ENCODE peak calls at places on chromosomes 13 and 19, in five cellular contexts. One of them, this sample, is unnamed.

GRCh38 chr19:58513694-58514563 is 2.1 kb upstream of the SLC27A5 start:
- DNase-seq in HepG2: peak; percentile 88
- DNase-seq in GM12891: peak; percentile 99
- DNase-seq in H1: peak; percentile 92
- DNase-seq in K562: peak; percentile 92
- DNase-seq in this sample: peak; percentile 98

GRCh38 chr13:97030705-97031452 is 36.6 kb upstream of the OXGR1 start:
- DNase-seq in HepG2: peak; percentile 19
- DNase-seq in GM12891: no peak
- DNase-seq in H1: no peak
- DNase-seq in K562: peak; percentile 19
- DNase-seq in this sample: no peak

GRCh38 chr13:27667946-27668345 is 46.3 kb downstream of the POLR1D start:
- DNase-seq in HepG2: no peak
- DNase-seq in GM12891: no peak
- DNase-seq in H1: no peak
- DNase-seq in K562: peak; percentile 42
- DNase-seq in this sample: no peak

GRCh38 chr13:40064154-40064713 is 408.8 kb downstream of the COG6 start:
- DNase-seq in HepG2: peak; percentile 65
- DNase-seq in GM12891: no peak
- DNase-seq in H1: no peak
- DNase-seq in K562: no peak
- DNase-seq in this sample: no peak

GRCh38 chr19:54178581-54179261 is 5.8 kb upstream of the TMC4 start:
- DNase-seq in HepG2: no peak
- DNase-seq in GM12891: no peak
- DNase-seq in H1: no peak
- DNase-seq in K562: no peak
- DNase-seq in this sample: no peak

GRCh38 chr19:47447470-47448359 is 24.0 kb downstream of the SLC8A2 start:
- DNase-seq in HepG2: peak; percentile 31
- DNase-seq in GM12891: no peak
- DNase-seq in H1: peak; percentile 95
- DNase-seq in K562: peak; percentile 96
- DNase-seq in this sample: no peak

GRCh38 chr19:28582344-28582743 is 630.6 kb downstream of the UQCRFS1 start:
- DNase-seq in HepG2: no peak
- DNase-seq in GM12891: no peak
- DNase-seq in H1: no peak
- DNase-seq in K562: no peak
- DNase-seq in this sample: no peak

GRCh38 chr19:13396256-13397080 is 109.8 kb downstream of the CACNA1A start:
- DNase-seq in HepG2: peak; percentile 30
- DNase-seq in GM12891: no peak
- DNase-seq in H1: peak; percentile 49
- DNase-seq in K562: peak; percentile 67
- DNase-seq in this sample: no peak

GRCh38 chr19:44573647-44574046 is 39.7 kb upstream of the IGSF23 start:
- DNase-seq in HepG2: no peak
- DNase-seq in GM12891: no peak
- DNase-seq in H1: no peak
- DNase-seq in K562: no peak
- DNase-seq in this sample: no peak

GRCh38 chr19:44573183-44573582 is 40.2 kb upstream of the IGSF23 start:
- DNase-seq in HepG2: no peak
- DNase-seq in GM12891: no peak
- DNase-seq in H1: no peak
- DNase-seq in K562: no peak
- DNase-seq in this sample: no peak

GRCh38 chr19:44571830-44572661 is 41.3 kb upstream of the IGSF23 start:
- DNase-seq in HepG2: no peak
- DNase-seq in GM12891: no peak
- DNase-seq in H1: no peak
- DNase-seq in K562: no peak
- DNase-seq in this sample: no peak

GRCh38 chr19:44570984-44571684 is 41.7 kb upstream of the CEACAM20 start:
- DNase-seq in HepG2: peak; percentile 80
- DNase-seq in GM12891: peak; percentile 37
- DNase-seq in H1: no peak
- DNase-seq in K562: peak; percentile 67
- DNase-seq in this sample: no peak

GRCh38 chr19:44570603-44570983 is 41.1 kb upstream of the CEACAM20 start:
- DNase-seq in HepG2: no peak
- DNase-seq in GM12891: no peak
- DNase-seq in H1: no peak
- DNase-seq in K562: no peak
- DNase-seq in this sample: no peak
- TF ChIP-seq TAF1 in HepG2: no peak
- TF ChIP-seq TAF1 in GM12891: no peak
- TF ChIP-seq TAF1 in H1: no peak
- TF ChIP-seq TAF1 in K562: no peak
- TF ChIP-seq TAF1 in this sample: no peak

GRCh38 chr13:102881819-102882686 is 36.2 kb downstream of the ERCC5 start:
- DNase-seq in HepG2: no peak
- DNase-seq in GM12891: no peak
- DNase-seq in H1: no peak
- DNase-seq in K562: no peak
- DNase-seq in this sample: no peak

GRCh38 chr13:102873653-102874052 is 27.8 kb downstream of the ERCC5 start:
- DNase-seq in HepG2: no peak
- DNase-seq in GM12891: no peak
- DNase-seq in H1: no peak
- DNase-seq in K562: no peak
- DNase-seq in this sample: no peak

GRCh38 chr13:102879793-102880499 is 34.1 kb downstream of the ERCC5 start:
- DNase-seq in HepG2: no peak
- DNase-seq in GM12891: no peak
- DNase-seq in H1: no peak
- DNase-seq in K562: no peak
- DNase-seq in this sample: no peak

GRCh38 chr13:102877285-102877684 is 31.5 kb downstream of the ERCC5 start:
- DNase-seq in HepG2: peak; percentile 53
- DNase-seq in GM12891: no peak
- DNase-seq in H1: no peak
- DNase-seq in K562: no peak
- DNase-seq in this sample: no peak

GRCh38 chr13:102878491-102878890 is 32.7 kb downstream of the ERCC5 start:
- DNase-seq in HepG2: no peak
- DNase-seq in GM12891: no peak
- DNase-seq in H1: no peak
- DNase-seq in K562: no peak
- DNase-seq in this sample: no peak
- TF ChIP-seq TAF1 in HepG2: no peak
- TF ChIP-seq TAF1 in GM12891: no peak
- TF ChIP-seq TAF1 in H1: no peak
- TF ChIP-seq TAF1 in K562: no peak
- TF ChIP-seq TAF1 in this sample: no peak

GRCh38 chr19:9961103-9961502 is 24.8 kb upstream of the OLFM2 start:
- DNase-seq in HepG2: no peak
- DNase-seq in GM12891: no peak
- DNase-seq in H1: no peak
- DNase-seq in K562: no peak
- DNase-seq in this sample: no peak

GRCh38 chr19:9962623-9963290 is 26.4 kb upstream of the OLFM2 start:
- DNase-seq in HepG2: no peak
- DNase-seq in GM12891: no peak
- DNase-seq in H1: no peak
- DNase-seq in K562: no peak
- DNase-seq in this sample: no peak

GRCh38 chr19:9956956-9957355 is 20.6 kb upstream of the OLFM2 start:
- DNase-seq in HepG2: no peak
- DNase-seq in GM12891: no peak
- DNase-seq in H1: no peak
- DNase-seq in K562: no peak
- DNase-seq in this sample: no peak

GRCh38 chr19:9953802-9954542 is 17.7 kb upstream of the OLFM2 start:
- DNase-seq in HepG2: no peak
- DNase-seq in GM12891: no peak
- DNase-seq in H1: no peak
- DNase-seq in K562: no peak
- DNase-seq in this sample: no peak

GRCh38 chr19:9958451-9958850 is 22.1 kb upstream of the OLFM2 start:
- DNase-seq in HepG2: no peak
- DNase-seq in GM12891: no peak
- DNase-seq in H1: no peak
- DNase-seq in K562: no peak
- DNase-seq in this sample: no peak
- TF ChIP-seq TAF1 in HepG2: no peak
- TF ChIP-seq TAF1 in GM12891: no peak
- TF ChIP-seq TAF1 in H1: no peak
- TF ChIP-seq TAF1 in K562: no peak
- TF ChIP-seq TAF1 in this sample: no peak

DNA sequence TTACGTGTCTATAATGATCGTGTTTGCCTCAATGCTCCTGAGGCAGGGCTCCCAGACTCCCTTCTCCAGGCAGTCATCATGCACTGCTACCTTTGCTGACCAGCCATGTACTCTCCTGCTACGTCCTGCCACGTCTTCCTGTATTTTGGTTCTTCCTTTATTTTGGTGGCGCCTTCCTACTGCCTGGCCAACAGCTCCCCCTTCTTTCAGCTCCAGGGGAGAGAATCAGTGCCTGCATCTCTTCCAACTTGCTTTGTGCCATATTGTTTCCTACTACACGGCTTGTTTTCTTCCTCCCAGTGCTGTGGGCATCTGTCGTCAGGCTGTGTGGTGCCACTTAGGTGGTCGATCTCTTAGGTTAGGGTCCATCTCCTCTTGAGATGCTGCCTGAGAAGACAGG is 96.2 kb downstream of the FGF9 start:
- DNase-seq in HepG2: no peak
- DNase-seq in GM12891: no peak
- DNase-seq in H1: no peak
- DNase-seq in K562: no peak
- DNase-seq in this sample: no peak
- TF ChIP-seq TAF1 in HepG2: no peak
- TF ChIP-seq TAF1 in GM12891: no peak
- TF ChIP-seq TAF1 in H1: no peak
- TF ChIP-seq TAF1 in K562: no peak
- TF ChIP-seq TAF1 in this sample: no peak

DNA sequence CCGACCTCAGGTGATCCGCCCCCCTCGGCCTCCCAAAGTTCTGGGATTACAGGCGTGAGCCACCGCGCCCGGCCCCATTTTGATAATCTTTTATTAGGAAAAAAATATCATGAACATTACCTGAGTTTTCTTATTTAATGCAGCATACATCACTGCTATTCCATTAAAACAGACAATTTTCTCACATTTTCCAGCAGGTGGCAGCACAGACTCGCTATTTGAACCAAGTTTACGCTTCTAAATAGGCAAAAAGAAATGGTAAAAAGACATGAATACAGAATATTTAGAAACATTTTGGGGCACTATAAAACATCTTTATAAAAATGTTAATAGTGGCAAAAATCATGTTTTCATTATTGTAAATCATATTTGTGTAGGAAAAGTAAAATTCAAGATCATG is 903.1 kb downstream of the SLITRK6 start:
- DNase-seq in HepG2: peak; percentile 52
- DNase-seq in GM12891: peak; percentile 21
- DNase-seq in H1: no peak
- DNase-seq in K562: peak; percentile 3
- DNase-seq in this sample: no peak
- TF ChIP-seq TAF1 in HepG2: no peak
- TF ChIP-seq TAF1 in GM12891: no peak
- TF ChIP-seq TAF1 in H1: no peak
- TF ChIP-seq TAF1 in K562: no peak
- TF ChIP-seq TAF1 in this sample: no peak

This sample was measured in GM12892.